ENCODE peak calls at places on chromosome 1, in eight cellular contexts. X is right lobe of liver, T is suprapubic skin, O is K562, W is sigmoid colon, D is Peyer's patch, V is spleen, J is GM12878. Y is an unnamed sample.
A peak's percentile ranks its signal among the peaks of the same experiment; 100 is the strongest.

GRCh38 chr1:62438163-62438562 is 1.3 kb downstream of the USP1 start:
- DNase-seq in X (no peak), T (no peak), O (no peak), W (no peak), D (no peak), V (no peak), J (no peak), Y (no peak)

GRCh38 chr1:149885364-149886111 is 13.8 kb upstream of the BOLA1 start:
- DNase-seq in X (peak; percentile 95), T (peak; percentile 93), O (peak; percentile 58), W (peak; percentile 94), D (peak; percentile 91), V (peak; percentile 94), J (peak; percentile 55), Y (peak; percentile 86)

GRCh38 chr1:40665335-40666171 is at the start of gene RIMS3:
- DNase-seq in X (peak; percentile 85), T (peak; percentile 80), O (peak; percentile 98), W (peak; percentile 89), D (peak; percentile 90), V (peak; percentile 95), J (peak; percentile 28), Y (peak; percentile 72)

GRCh38 chr1:151124763-151125403 is 21.5 kb downstream of the SEMA6C start:
- DNase-seq in X (no peak), T (peak; percentile 35), O (no peak), W (no peak), D (no peak), V (no peak), J (no peak), Y (no peak)

GRCh38 chr1:207000641-207001291 is 30.5 kb upstream of the FCAMR start:
- DNase-seq in X (no peak), T (no peak), O (no peak), W (no peak), D (no peak), V (no peak), J (no peak), Y (no peak)

GRCh38 chr1:107277022-107277421 is 136.2 kb downstream of the NTNG1 start:
- DNase-seq in X (no peak), T (no peak), O (no peak), W (peak; percentile 60), D (peak; percentile 55), V (no peak), J (no peak), Y (no peak)

GRCh38 chr1:234500269-234500668 is 21.3 kb upstream of the TARBP1 start:
- DNase-seq in X (no peak), T (no peak), O (no peak), W (peak; percentile 78), D (no peak), V (no peak), J (no peak), Y (no peak)

GRCh38 chr1:66540434-66541032 is 6.6 kb downstream of the SGIP1 start:
- DNase-seq in X (no peak), T (no peak), O (no peak), W (no peak), D (no peak), V (no peak), J (no peak), Y (no peak)

GRCh38 chr1:208113036-208113435 is 131.1 kb downstream of the PLXNA2 start:
- DNase-seq in X (no peak), T (no peak), O (no peak), W (no peak), D (no peak), V (no peak), J (no peak), Y (no peak)

GRCh38 chr1:202010042-202011015 is at the start of gene ELF3:
- DNase-seq in X (peak; percentile 96), T (no peak), O (no peak), W (no peak), D (peak; percentile 92), V (peak; percentile 61), J (peak; percentile 60), Y (no peak)

GRCh38 chr1:49971088-49971487 is 52.7 kb downstream of the AGBL4 start:
- DNase-seq in X (no peak), T (no peak), O (no peak), W (no peak), D (no peak), V (no peak), J (no peak), Y (no peak)

GRCh38 chr1:54280652-54281051 is 80.7 kb downstream of the MRPL37 start:
- DNase-seq in X (no peak), T (no peak), O (no peak), W (no peak), D (no peak), V (no peak), J (no peak), Y (no peak)

GRCh38 chr1:55214903-55215193 is 316 bp downstream of the USP24 start:
- DNase-seq in X (no peak), T (peak; percentile 69), O (no peak), W (peak; percentile 64), D (peak; percentile 63), V (no peak), J (no peak), Y (no peak)

GRCh38 chr1:213194383-213194782 is 143.3 kb downstream of the RPS6KC1 start:
- DNase-seq in X (no peak), T (no peak), O (no peak), W (no peak), D (no peak), V (no peak), J (no peak), Y (no peak)

GRCh38 chr1:168081373-168082007 is 55.2 kb downstream of the GPR161 start:
- DNase-seq in X (no peak), T (no peak), O (peak; percentile 10), W (peak; percentile 72), D (no peak), V (no peak), J (no peak), Y (peak; percentile 23)

GRCh38 chr1:10724052-10724494 is 72.4 kb downstream of the CASZ1 start:
- DNase-seq in X (no peak), T (no peak), O (no peak), W (peak; percentile 88), D (no peak), V (no peak), J (no peak), Y (no peak)

GRCh38 chr1:50425376-50426107 is 2.3 kb upstream of the DMRTA2 start:
- DNase-seq in X (no peak), T (no peak), O (no peak), W (no peak), D (no peak), V (no peak), J (no peak), Y (no peak)

GRCh38 chr1:214587165-214587564 is 15.8 kb upstream of the CENPF start:
- DNase-seq in X (no peak), T (no peak), O (no peak), W (no peak), D (no peak), V (no peak), J (no peak), Y (no peak)

GRCh38 chr1:207306603-207307002 is 14.9 kb upstream of the CD55 start:
- DNase-seq in X (no peak), T (no peak), O (peak; percentile 56), W (no peak), D (no peak), V (no peak), J (no peak), Y (no peak)

GRCh38 chr1:20617157-20617487 is 16.1 kb upstream of the PINK1 start:
- DNase-seq in X (no peak), T (no peak), O (no peak), W (no peak), D (no peak), V (no peak), J (no peak), Y (no peak)

GRCh38 chr1:109664671-109665070 is 3.2 kb upstream of the GSTM2 start:
- DNase-seq in X (no peak), T (no peak), O (no peak), W (no peak), D (no peak), V (no peak), J (no peak), Y (no peak)

GRCh38 chr1:107532318-107532717 is 391.5 kb downstream of the NTNG1 start:
- DNase-seq in X (no peak), T (no peak), O (no peak), W (no peak), D (no peak), V (no peak), J (no peak), Y (no peak)

GRCh38 chr1:225735252-225736149 is 42.1 kb upstream of the SRP9 start:
- DNase-seq in X (peak; percentile 80), T (peak; percentile 82), O (no peak), W (peak; percentile 84), D (peak; percentile 59), V (no peak), J (no peak), Y (peak; percentile 62)
- H3K4me3 ChIP-seq in X (no peak overlapping the region), T (no peak overlapping the region), O (no peak overlapping the region), W (no peak overlapping the region), D (no peak overlapping the region), V (no peak overlapping the region), J (no peak overlapping the region), Y (no peak overlapping the region)

GRCh38 chr1:162823771-162824525 is 33.4 kb downstream of the HSD17B7 start:
- DNase-seq in X (no peak), T (no peak), O (no peak), W (no peak), D (no peak), V (no peak), J (no peak), Y (no peak)

GRCh38 chr1:162832470-162832869 is 28.5 kb downstream of the CCDC190 start:
- DNase-seq in X (no peak), T (no peak), O (no peak), W (no peak), D (no peak), V (no peak), J (no peak), Y (no peak)

GRCh38 chr1:162829268-162829667 is 31.7 kb downstream of the CCDC190 start:
- DNase-seq in X (no peak), T (no peak), O (no peak), W (no peak), D (no peak), V (no peak), J (no peak), Y (no peak)
- TF ChIP-seq POLR2A in X (no peak), T (no peak), O (no peak), W (no peak), D (no peak), V (no peak), J (no peak), Y (no peak)

GRCh38 chr1:240719953-240720700 is 108.2 kb upstream of the GREM2 start:
- DNase-seq in X (no peak), T (no peak), O (no peak), W (no peak), D (no peak), V (no peak), J (no peak), Y (no peak)
- H3K4me3 ChIP-seq in X (no peak overlapping the region), T (no peak overlapping the region), O (no peak overlapping the region), W (no peak overlapping the region), D (no peak overlapping the region), V (no peak overlapping the region), J (no peak overlapping the region), Y (no peak overlapping the region)

GRCh38 chr1:15835741-15836510 is 11.6 kb upstream of the SPEN start:
- DNase-seq in X (peak; percentile 99), T (peak; percentile 100), O (peak; percentile 96), W (peak; percentile 100), D (peak; percentile 100), V (peak; percentile 99), J (peak; percentile 96), Y (peak; percentile 99)
- TF ChIP-seq POLR2A in X (peak; percentile 81), T (peak; percentile 59), O (peak; percentile 96), W (peak; percentile 93), D (peak; percentile 68), V (peak; percentile 84), J (peak; percentile 87), Y (peak; percentile 90)

Y was measured in tibial nerve.